ENCODE peak calls at places on chromosomes 1 and 21, in eight cellular contexts. U, J, G, P, H, X, Y and F are unnamed samples.

GRCh38 chr1:13806108-13806507 is 106.1 kb downstream of the PRDM2 start:
- DNase-seq in U (no peak), J (no peak), G (no peak), P (no peak), H (no peak), X (no peak), Y (no peak), F (no peak)

GRCh38 chr1:226700861-226701260 is 38.2 kb downstream of the ITPKB start:
- DNase-seq in U (no peak), J (no peak), G (no peak), P (no peak), H (no peak), X (no peak), Y (no peak), F (no peak)

GRCh38 chr21:46411691-46412090 is 47.0 kb upstream of the DIP2A start:
- DNase-seq in U (no peak), J (no peak), G (no peak), P (no peak), H (no peak), X (no peak), Y (no peak), F (no peak)

GRCh38 chr21:29366532-29366931 is 67.8 kb downstream of the BACH1 start:
- DNase-seq in U (no peak), J (no peak), G (no peak), P (no peak), H (no peak), X (no peak), Y (no peak), F (no peak)

GRCh38 chr1:94456736-94457135 is 38.5 kb downstream of the ABCD3 start:
- DNase-seq in U (no peak), J (no peak), G (no peak), P (no peak), H (no peak), X (no peak), Y (no peak), F (no peak)

GRCh38 chr1:47656719-47657685 is 219.2 kb downstream of the FOXD2 start:
- DNase-seq in U (no peak), J (peak; percentile 17), G (no peak), P (no peak), H (no peak), X (no peak), Y (no peak), F (no peak)

GRCh38 chr1:11320153-11320936 is 47.3 kb downstream of the UBIAD1 start:
- DNase-seq in U (no peak), J (peak; percentile 75), G (peak; percentile 9), P (peak; percentile 12), H (peak; percentile 28), X (peak; percentile 4), Y (no peak), F (peak; percentile 11)

GRCh38 chr1:228944991-228945390 is 209.7 kb downstream of the RHOU start:
- DNase-seq in U (no peak), J (no peak), G (no peak), P (no peak), H (no peak), X (no peak), Y (no peak), F (no peak)

GRCh38 chr21:38621132-38621531 is 122.9 kb upstream of the ERG start:
- DNase-seq in U (no peak), J (no peak), G (no peak), P (no peak), H (no peak), X (no peak), Y (no peak), F (no peak)

GRCh38 chr1:51072040-51072439 is 30.0 kb upstream of the C1orf185 start:
- DNase-seq in U (no peak), J (no peak), G (no peak), P (no peak), H (no peak), X (no peak), Y (no peak), F (no peak)

GRCh38 chr1:151060241-151061011 is at the start of gene MLLT11:
- DNase-seq in U (peak; percentile 84), J (peak; percentile 63), G (no peak), P (no peak), H (peak; percentile 92), X (no peak), Y (peak; percentile 90), F (peak; percentile 73)

GRCh38 chr21:44812640-44813039 is 5.2 kb downstream of the SUMO3 start:
- DNase-seq in U (no peak), J (no peak), G (no peak), P (no peak), H (no peak), X (no peak), Y (no peak), F (no peak)

GRCh38 chr21:45372732-45373355 is 32.1 kb upstream of the COL18A1 start:
- DNase-seq in U (no peak), J (no peak), G (no peak), P (no peak), H (no peak), X (no peak), Y (no peak), F (no peak)

GRCh38 chr1:20709868-20710267 is 7.9 kb downstream of the KIF17 start:
- DNase-seq in U (no peak), J (no peak), G (no peak), P (no peak), H (no peak), X (no peak), Y (no peak), F (no peak)

GRCh38 chr21:15250384-15250783 is 185.6 kb upstream of the NRIP1 start:
- DNase-seq in U (no peak), J (no peak), G (no peak), P (no peak), H (no peak), X (no peak), Y (no peak), F (peak; percentile 5)

GRCh38 chr1:25754421-25755195 is 45.4 kb upstream of the SELENON start:
- DNase-seq in U (no peak), J (no peak), G (peak; percentile 15), P (no peak), H (no peak), X (no peak), Y (peak; percentile 91), F (no peak)

GRCh38 chr1:156551866-156552265 is 20.5 kb downstream of the IQGAP3 start:
- DNase-seq in U (no peak), J (no peak), G (no peak), P (no peak), H (no peak), X (peak; percentile 57), Y (no peak), F (peak; percentile 29)

GRCh38 chr1:51945591-51945990 is 44.9 kb downstream of the RAB3B start:
- DNase-seq in U (no peak), J (no peak), G (no peak), P (no peak), H (no peak), X (no peak), Y (no peak), F (no peak)

GRCh38 chr1:247376659-247377058 is 39.3 kb upstream of the NLRP3 start:
- DNase-seq in U (no peak), J (no peak), G (no peak), P (no peak), H (peak; percentile 98), X (no peak), Y (no peak), F (no peak)

GRCh38 chr1:96538001-96538649 is 183.5 kb upstream of the PTBP2 start:
- DNase-seq in U (no peak), J (no peak), G (no peak), P (no peak), H (no peak), X (no peak), Y (peak; percentile 31), F (no peak)

GRCh38 chr1:8456991-8457390 is 139.1 kb downstream of the SLC45A1 start:
- DNase-seq in U (no peak), J (no peak), G (no peak), P (no peak), H (no peak), X (no peak), Y (no peak), F (no peak)

GRCh38 chr1:3821004-3821933 is 25.0 kb upstream of the LRRC47 start:
- DNase-seq in U (peak; percentile 46), J (no peak), G (no peak), P (no peak), H (no peak), X (no peak), Y (peak; percentile 94), F (no peak)